ENCODE peak calls at places on chromosomes 7 and 10, in six cellular contexts. One of them, this sample, is unnamed. For H3K4me1, the result is how much of the 10 kb centered on the place peaks cover.

GRCh38 chr7:105638942-105639495 is 57.7 kb upstream of the EFCAB10 start:
- DNase-seq in A673: peak
- DNase-seq in stomach: peak
- DNase-seq in cardiac muscle cell: peak
- DNase-seq in OCI-LY7: no peak
- DNase-seq in testis: no peak
- DNase-seq in this sample: no peak

GRCh38 chr10:119669975-119670640 is 18.9 kb downstream of the BAG3 start:
- DNase-seq in A673: no peak
- DNase-seq in stomach: no peak
- DNase-seq in cardiac muscle cell: no peak
- DNase-seq in OCI-LY7: no peak
- DNase-seq in testis: no peak
- DNase-seq in this sample: no peak

GRCh38 chr10:129900825-129901224 is 63.2 kb downstream of the EBF3 start:
- DNase-seq in A673: no peak
- DNase-seq in stomach: no peak
- DNase-seq in cardiac muscle cell: peak
- DNase-seq in OCI-LY7: no peak
- DNase-seq in testis: no peak
- DNase-seq in this sample: no peak

GRCh38 chr7:71935674-71936073 is 476.5 kb downstream of the CALN1 start:
- DNase-seq in A673: no peak
- DNase-seq in stomach: no peak
- DNase-seq in cardiac muscle cell: no peak
- DNase-seq in OCI-LY7: no peak
- DNase-seq in testis: no peak
- DNase-seq in this sample: no peak

GRCh38 chr7:131564640-131565039 is 8.2 kb upstream of the PODXL start:
- DNase-seq in A673: peak
- DNase-seq in stomach: no peak
- DNase-seq in cardiac muscle cell: no peak
- DNase-seq in OCI-LY7: no peak
- DNase-seq in testis: no peak
- DNase-seq in this sample: no peak

GRCh38 chr7:25716421-25716820 is 435.6 kb upstream of the NFE2L3 start:
- DNase-seq in A673: no peak
- DNase-seq in stomach: no peak
- DNase-seq in cardiac muscle cell: no peak
- DNase-seq in OCI-LY7: no peak
- DNase-seq in testis: no peak
- DNase-seq in this sample: no peak

GRCh38 chr10:1513221-1513620 is 224.1 kb downstream of the ADARB2 start:
- DNase-seq in A673: no peak
- DNase-seq in stomach: no peak
- DNase-seq in cardiac muscle cell: no peak
- DNase-seq in OCI-LY7: no peak
- DNase-seq in testis: no peak
- DNase-seq in this sample: no peak

GRCh38 chr7:44108768-44109750 is 4.9 kb downstream of the AEBP1 start:
- DNase-seq in A673: no peak
- DNase-seq in stomach: no peak
- DNase-seq in cardiac muscle cell: no peak
- DNase-seq in OCI-LY7: no peak
- DNase-seq in testis: no peak
- DNase-seq in this sample: no peak

GRCh38 chr10:21172774-21173432 is 275.8 kb upstream of the NEBL start:
- DNase-seq in A673: peak
- DNase-seq in stomach: peak
- DNase-seq in cardiac muscle cell: peak
- DNase-seq in OCI-LY7: no peak
- DNase-seq in testis: peak
- DNase-seq in this sample: no peak

GRCh38 chr10:110803830-110804338 is 67.8 kb upstream of the PDCD4 start:
- DNase-seq in A673: peak
- DNase-seq in stomach: peak
- DNase-seq in cardiac muscle cell: peak
- DNase-seq in OCI-LY7: peak
- DNase-seq in testis: peak
- DNase-seq in this sample: no peak

GRCh38 chr7:74501298-74501697 is 47.6 kb downstream of the GTF2IRD1 start:
- DNase-seq in A673: no peak
- DNase-seq in stomach: peak
- DNase-seq in cardiac muscle cell: no peak
- DNase-seq in OCI-LY7: no peak
- DNase-seq in testis: no peak
- DNase-seq in this sample: no peak

GRCh38 chr10:27369832-27370231 is 129.2 kb upstream of the ACBD5 start:
- DNase-seq in A673: peak
- DNase-seq in stomach: no peak
- DNase-seq in cardiac muscle cell: no peak
- DNase-seq in OCI-LY7: peak
- DNase-seq in testis: no peak
- DNase-seq in this sample: no peak

GRCh38 chr10:132163278-132163765 is 23.4 kb upstream of the DPYSL4 start:
- DNase-seq in A673: peak
- DNase-seq in stomach: peak
- DNase-seq in cardiac muscle cell: peak
- DNase-seq in OCI-LY7: peak
- DNase-seq in testis: no peak
- DNase-seq in this sample: no peak

GRCh38 chr10:21364196-21365114 is 161.0 kb downstream of the SKIDA1 start:
- DNase-seq in A673: peak
- DNase-seq in stomach: no peak
- DNase-seq in cardiac muscle cell: peak
- DNase-seq in OCI-LY7: no peak
- DNase-seq in testis: peak
- DNase-seq in this sample: no peak

GRCh38 chr10:32232378-32232777 is 114.6 kb downstream of the EPC1 start:
- DNase-seq in A673: no peak
- DNase-seq in stomach: no peak
- DNase-seq in cardiac muscle cell: no peak
- DNase-seq in OCI-LY7: no peak
- DNase-seq in testis: no peak
- DNase-seq in this sample: no peak

GRCh38 chr7:303425-303824 is 13.5 kb downstream of the FOXL3 start:
- DNase-seq in A673: no peak
- DNase-seq in stomach: no peak
- DNase-seq in cardiac muscle cell: no peak
- DNase-seq in OCI-LY7: no peak
- DNase-seq in testis: no peak
- DNase-seq in this sample: no peak

GRCh38 chr10:93465806-93466675 is 16.1 kb downstream of the MYOF start:
- DNase-seq in A673: peak
- DNase-seq in stomach: peak
- DNase-seq in cardiac muscle cell: no peak
- DNase-seq in OCI-LY7: no peak
- DNase-seq in testis: peak
- DNase-seq in this sample: no peak

GRCh38 chr10:129909531-129910286 is 54.4 kb downstream of the EBF3 start:
- DNase-seq in A673: no peak
- DNase-seq in stomach: no peak
- DNase-seq in cardiac muscle cell: no peak
- DNase-seq in OCI-LY7: no peak
- DNase-seq in testis: no peak
- DNase-seq in this sample: no peak

GRCh38 chr10:51615764-51616298 is 83.6 kb downstream of the CSTF2T start:
- DNase-seq in A673: no peak
- DNase-seq in stomach: no peak
- DNase-seq in cardiac muscle cell: no peak
- DNase-seq in OCI-LY7: no peak
- DNase-seq in testis: no peak
- DNase-seq in this sample: no peak

GRCh38 chr10:51619365-51619764 is 80.0 kb downstream of the CSTF2T start:
- DNase-seq in A673: no peak
- DNase-seq in stomach: no peak
- DNase-seq in cardiac muscle cell: no peak
- DNase-seq in OCI-LY7: no peak
- DNase-seq in testis: no peak
- DNase-seq in this sample: no peak

GRCh38 chr10:51620131-51620530 is 79.3 kb downstream of the CSTF2T start:
- DNase-seq in A673: no peak
- DNase-seq in stomach: no peak
- DNase-seq in cardiac muscle cell: no peak
- DNase-seq in OCI-LY7: no peak
- DNase-seq in testis: no peak
- DNase-seq in this sample: no peak

GRCh38 chr10:51617576-51618298 is 81.7 kb downstream of the CSTF2T start:
- DNase-seq in A673: no peak
- DNase-seq in stomach: no peak
- DNase-seq in cardiac muscle cell: no peak
- DNase-seq in OCI-LY7: no peak
- DNase-seq in testis: no peak
- DNase-seq in this sample: no peak
- H3K27ac ChIP-seq in A673: no peak
- H3K27ac ChIP-seq in stomach: no peak
- H3K27ac ChIP-seq in cardiac muscle cell: no peak
- H3K27ac ChIP-seq in OCI-LY7: no peak
- H3K27ac ChIP-seq in testis: no peak
- H3K27ac ChIP-seq in this sample: no peak

GRCh38 chr10:73850863-73851461 is 23.4 kb downstream of the CAMK2G start:
- DNase-seq in A673: peak
- DNase-seq in stomach: no peak
- DNase-seq in cardiac muscle cell: peak
- DNase-seq in OCI-LY7: no peak
- DNase-seq in testis: peak
- DNase-seq in this sample: no peak
- H3K4me3 ChIP-seq in A673: no peak
- H3K4me3 ChIP-seq in stomach: no peak
- H3K4me3 ChIP-seq in cardiac muscle cell: no peak
- H3K4me3 ChIP-seq in OCI-LY7: no peak
- H3K4me3 ChIP-seq in testis: no peak
- H3K4me3 ChIP-seq in this sample: no peak

GRCh38 chr7:7920481-7920880 is 48.1 kb upstream of the GLCCI1 start:
- DNase-seq in A673: no peak
- DNase-seq in stomach: no peak
- DNase-seq in cardiac muscle cell: no peak
- DNase-seq in OCI-LY7: peak
- DNase-seq in testis: no peak
- DNase-seq in this sample: no peak
- H3K4me1 ChIP-seq in A673: under half
- H3K4me1 ChIP-seq in stomach: under half
- H3K4me1 ChIP-seq in cardiac muscle cell: under half
- H3K4me1 ChIP-seq in OCI-LY7: half or more
- H3K4me1 ChIP-seq in testis: under half
- H3K4me1 ChIP-seq in this sample: under half

GRCh38 chr7:75565129-75565528 is 73.0 kb downstream of the SPDYE5 start:
- DNase-seq in A673: no peak
- DNase-seq in stomach: peak
- DNase-seq in cardiac muscle cell: no peak
- DNase-seq in OCI-LY7: no peak
- DNase-seq in testis: peak
- DNase-seq in this sample: no peak
- H3K27ac ChIP-seq in A673: no peak
- H3K27ac ChIP-seq in stomach: peak
- H3K27ac ChIP-seq in cardiac muscle cell: no peak
- H3K27ac ChIP-seq in OCI-LY7: no peak
- H3K27ac ChIP-seq in testis: peak
- H3K27ac ChIP-seq in this sample: no peak

DNA sequence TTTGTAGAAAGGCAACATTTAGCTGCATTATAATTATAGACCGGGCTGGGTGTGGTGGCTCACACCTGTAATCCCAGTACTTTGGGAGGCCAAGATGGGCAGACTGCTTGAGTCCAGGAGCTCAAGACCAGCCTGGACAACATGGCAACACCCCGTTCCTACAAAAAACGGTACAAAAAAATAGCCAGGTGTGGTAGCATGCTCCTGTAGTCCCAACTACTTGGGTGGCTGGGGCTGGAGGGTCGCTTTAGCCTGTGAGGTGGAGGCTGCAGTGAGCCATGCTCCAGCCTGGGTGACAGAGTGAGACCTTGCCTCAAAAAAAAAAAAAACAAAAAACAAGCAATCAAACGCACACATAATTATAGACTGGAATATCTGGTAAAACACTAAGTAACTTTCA is 5.0 kb downstream of the YWHAG start:
- DNase-seq in A673: no peak
- DNase-seq in stomach: no peak
- DNase-seq in cardiac muscle cell: no peak
- DNase-seq in OCI-LY7: no peak
- DNase-seq in testis: no peak
- DNase-seq in this sample: no peak
- H3K4me3 ChIP-seq in A673: no peak
- H3K4me3 ChIP-seq in stomach: no peak
- H3K4me3 ChIP-seq in cardiac muscle cell: no peak
- H3K4me3 ChIP-seq in OCI-LY7: no peak
- H3K4me3 ChIP-seq in testis: no peak
- H3K4me3 ChIP-seq in this sample: no peak

GRCh38 chr7:12722720-12723241 is 35.3 kb downstream of the ARL4A start:
- DNase-seq in A673: no peak
- DNase-seq in stomach: no peak
- DNase-seq in cardiac muscle cell: no peak
- DNase-seq in OCI-LY7: no peak
- DNase-seq in testis: no peak
- DNase-seq in this sample: no peak

GRCh38 chr7:12728192-12728538 is 40.7 kb downstream of the ARL4A start:
- DNase-seq in A673: peak
- DNase-seq in stomach: no peak
- DNase-seq in cardiac muscle cell: no peak
- DNase-seq in OCI-LY7: no peak
- DNase-seq in testis: no peak
- DNase-seq in this sample: no peak

GRCh38 chr7:12726908-12727307 is 39.5 kb downstream of the ARL4A start:
- DNase-seq in A673: no peak
- DNase-seq in stomach: no peak
- DNase-seq in cardiac muscle cell: no peak
- DNase-seq in OCI-LY7: no peak
- DNase-seq in testis: no peak
- DNase-seq in this sample: no peak

GRCh38 chr7:12727455-12728191 is 40.2 kb downstream of the ARL4A start:
- DNase-seq in A673: no peak
- DNase-seq in stomach: no peak
- DNase-seq in cardiac muscle cell: no peak
- DNase-seq in OCI-LY7: no peak
- DNase-seq in testis: no peak
- DNase-seq in this sample: no peak

GRCh38 chr7:12725575-12726316 is 38.3 kb downstream of the ARL4A start:
- DNase-seq in A673: no peak
- DNase-seq in stomach: no peak
- DNase-seq in cardiac muscle cell: no peak
- DNase-seq in OCI-LY7: no peak
- DNase-seq in testis: no peak
- DNase-seq in this sample: no peak
- H3K4me1 ChIP-seq in A673: half or more
- H3K4me1 ChIP-seq in stomach: under half
- H3K4me1 ChIP-seq in cardiac muscle cell: under half
- H3K4me1 ChIP-seq in OCI-LY7: under half
- H3K4me1 ChIP-seq in testis: under half
- H3K4me1 ChIP-seq in this sample: under half